ENCODE peak calls at places on chromosomes 5 and 9, in eight cellular contexts. B is spleen, C is sigmoid colon, P is neural progenitor cell, N is GM12878, Q is cardiac muscle cell, U is upper lobe of right lung, G is adrenal gland. Z is an unnamed sample.
A peak's percentile ranks its signal among the peaks of the same experiment; 100 is the strongest.

GRCh38 chr5:145834917-145835838 is at the start of gene PRELID2:
- DNase-seq in P (peak; percentile 94), C (peak; percentile 92), U (peak; percentile 94), B (peak; percentile 92), N (peak; percentile 27), G (peak; percentile 94), Q (peak; percentile 97), Z (peak; percentile 85)

GRCh38 chr5:14750712-14751111 is 86.2 kb downstream of the OTULIN start:
- DNase-seq in G (no peak), Q (no peak), P (no peak), B (no peak), U (no peak), C (no peak), N (no peak), Z (no peak)

GRCh38 chr9:69186841-69187611 is 12.9 kb downstream of the TJP2 start:
- DNase-seq in N (no peak), C (no peak), P (no peak), Q (no peak), B (no peak), G (no peak), U (no peak), Z (peak; percentile 50)

GRCh38 chr9:13970018-13970417 is 343.9 kb downstream of the NFIB start:
- DNase-seq in B (no peak), G (no peak), U (no peak), N (no peak), C (no peak), Q (no peak), P (no peak), Z (peak; percentile 30)

GRCh38 chr5:81826128-81826527 is 75.2 kb upstream of the SSBP2 start:
- DNase-seq in U (no peak), P (no peak), B (no peak), C (no peak), N (no peak), G (no peak), Q (no peak), Z (peak; percentile 48)

GRCh38 chr9:108937561-108938305 is 3.5 kb downstream of the ABITRAM start:
- DNase-seq in G (no peak), U (no peak), Q (no peak), C (no peak), B (no peak), P (no peak), N (no peak), Z (no peak)

GRCh38 chr9:77647659-77648457 is at the start of gene GNA14:
- DNase-seq in B (peak; percentile 77), Q (peak; percentile 44), P (peak; percentile 72), N (no peak), C (peak; percentile 71), G (no peak), U (no peak), Z (no peak)

GRCh38 chr9:126630458-126631237 is 16.9 kb downstream of the LMX1B start:
- DNase-seq in N (no peak), B (no peak), G (no peak), U (no peak), C (no peak), P (no peak), Q (no peak), Z (no peak)

GRCh38 chr5:36734422-36734821 is 128.0 kb downstream of the SLC1A3 start:
- DNase-seq in B (no peak), Q (peak; percentile 19), G (no peak), C (no peak), U (no peak), N (no peak), P (peak; percentile 34), Z (peak; percentile 43)

GRCh38 chr5:144333336-144333920 is 162.8 kb downstream of the KCTD16 start:
- DNase-seq in B (no peak), P (no peak), G (no peak), Q (no peak), U (no peak), N (peak; percentile 11), C (no peak), Z (no peak)

GRCh38 chr9:137318976-137319375 is 16.9 kb upstream of the NRARP start:
- DNase-seq in B (peak; percentile 86), N (no peak), G (no peak), P (peak; percentile 80), C (peak; percentile 61), Q (peak; percentile 25), U (no peak), Z (peak; percentile 39)

GRCh38 chr9:127066775-127067111 is 55.7 kb downstream of the ANGPTL2 start:
- DNase-seq in G (no peak), C (no peak), P (no peak), B (no peak), Q (no peak), N (no peak), U (no peak), Z (peak; percentile 77)

GRCh38 chr5:134175874-134176522 is 752 bp downstream of the SKP1 start:
- DNase-seq in U (no peak), B (no peak), N (no peak), Q (peak; percentile 59), G (peak; percentile 61), P (no peak), C (peak; percentile 68), Z (peak; percentile 20)

GRCh38 chr9:33139421-33140228 is 27.5 kb downstream of the B4GALT1 start:
- DNase-seq in C (peak; percentile 93), B (peak; percentile 82), N (no peak), Q (peak; percentile 40), U (no peak), G (peak; percentile 93), P (peak; percentile 25), Z (peak; percentile 97)

GRCh38 chr9:33142531-33142930 is 24.6 kb downstream of the B4GALT1 start:
- DNase-seq in G (no peak), C (peak; percentile 43), B (no peak), N (peak; percentile 70), U (no peak), P (no peak), Q (no peak), Z (no peak)

GRCh38 chr9:33138768-33139167 is 28.4 kb downstream of the B4GALT1 start:
- DNase-seq in U (no peak), N (no peak), C (no peak), P (no peak), Q (no peak), G (no peak), B (peak; percentile 72), Z (no peak)

GRCh38 chr9:33143241-33143642 is 23.9 kb downstream of the B4GALT1 start:
- DNase-seq in Q (no peak), P (no peak), C (peak; percentile 51), B (no peak), N (no peak), G (peak; percentile 23), U (peak; percentile 66), Z (peak; percentile 82)

DNA sequence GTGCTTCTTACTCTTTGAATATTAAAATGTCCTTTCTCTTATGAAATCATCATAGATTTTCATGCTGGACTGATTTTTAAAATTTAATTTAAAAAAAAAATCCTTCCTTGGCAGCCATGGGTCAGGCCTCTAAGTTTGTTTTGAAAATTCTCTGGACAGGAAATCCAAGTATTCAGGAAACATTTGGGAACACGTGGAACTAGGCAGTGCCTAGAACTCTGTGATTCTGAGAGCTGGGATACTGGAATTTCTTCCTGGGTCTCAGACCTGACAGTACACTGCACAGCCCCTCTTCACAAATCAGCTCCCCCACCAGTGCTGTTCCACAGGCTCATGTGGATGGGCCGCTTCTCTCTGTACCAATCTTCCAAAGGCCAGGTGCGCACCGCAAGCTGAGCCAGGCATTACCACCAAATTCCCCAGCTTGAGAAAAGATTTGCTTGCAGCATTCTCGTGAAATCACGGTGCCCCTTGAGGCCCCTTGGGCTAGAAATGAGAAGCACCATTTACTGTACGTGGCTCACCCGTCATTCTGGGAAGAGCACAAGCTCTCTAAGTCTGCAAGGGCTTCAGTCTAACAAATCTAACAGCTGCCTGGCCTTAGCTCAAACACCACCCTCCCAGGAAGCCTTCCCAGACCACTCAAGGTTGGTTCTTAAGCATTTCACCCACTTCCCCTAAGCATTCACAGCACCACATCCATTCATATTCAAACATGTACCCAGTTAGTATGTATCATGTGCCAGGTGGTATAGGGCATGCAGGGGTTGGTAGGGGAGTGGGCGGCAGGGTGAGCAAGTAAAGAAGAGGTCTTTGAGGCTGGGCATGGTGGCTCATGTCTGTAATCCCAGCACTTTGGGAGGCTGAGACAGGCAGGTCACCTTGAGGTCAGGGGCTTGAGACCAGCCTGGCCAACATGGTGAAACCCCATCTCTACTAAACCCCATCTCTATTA is 26.5 kb downstream of the B4GALT1 start:
- DNase-seq in N (no peak), B (no peak), Q (no peak), C (peak; percentile 56), G (no peak), U (no peak), P (no peak), Z (no peak)
- H3K4me3 ChIP-seq in N (no peak overlapping the region), B (no peak overlapping the region), Q (no peak overlapping the region), C (no peak overlapping the region), G (no peak overlapping the region), U (no peak overlapping the region), P (no peak overlapping the region), Z (no peak overlapping the region)

GRCh38 chr5:90020575-90021535 is 388.7 kb downstream of the CETN3 start:
- DNase-seq in C (no peak), B (no peak), G (no peak), N (peak; percentile 87), P (no peak), Q (no peak), U (no peak), Z (peak; percentile 90)
- H3K4me3 ChIP-seq in C (peak overlapping the region; percentile 19), B (no peak overlapping the region), G (no peak overlapping the region), N (no peak overlapping the region), P (no peak overlapping the region), Q (no peak overlapping the region), U (peak overlapping the region; percentile 24), Z (peak overlapping the region; percentile 30)

DNA sequence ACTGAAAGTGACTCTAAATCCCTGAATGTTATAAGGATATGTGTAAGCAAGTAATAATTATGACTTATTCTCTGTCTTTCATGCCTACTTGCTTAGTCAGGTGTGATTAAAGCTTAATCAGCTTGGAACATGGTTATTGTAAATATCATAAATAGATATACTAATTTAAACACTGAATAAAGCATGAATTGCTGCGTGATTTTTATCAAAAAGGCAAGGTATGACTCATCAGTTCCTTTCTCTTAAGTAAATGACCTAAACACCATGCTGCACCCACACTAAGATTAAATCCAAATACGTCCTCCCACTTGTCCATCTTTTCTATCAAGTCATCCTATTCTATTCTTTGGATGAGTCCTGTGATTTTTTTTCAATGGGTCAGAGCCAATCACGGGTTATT is 124.6 kb upstream of the MTAP start:
- DNase-seq in N (no peak), P (no peak), U (no peak), Q (no peak), G (no peak), C (no peak), B (no peak), Z (peak; percentile 95)
- H3K4me3 ChIP-seq in N (no peak overlapping the region), P (no peak overlapping the region), U (no peak overlapping the region), Q (no peak overlapping the region), G (no peak overlapping the region), C (no peak overlapping the region), B (no peak overlapping the region), Z (no peak overlapping the region)

GRCh38 chr9:21551401-21551800 is 69.3 kb upstream of the IFNE start:
- DNase-seq in U (no peak), G (no peak), B (no peak), Q (no peak), P (no peak), N (no peak), C (no peak), Z (no peak)

GRCh38 chr9:21549251-21549765 is 67.2 kb upstream of the IFNE start:
- DNase-seq in U (no peak), G (no peak), P (no peak), B (no peak), C (no peak), N (no peak), Q (no peak), Z (peak; percentile 99)

GRCh38 chr9:21552244-21552825 is 70.2 kb upstream of the IFNE start:
- DNase-seq in G (no peak), N (no peak), P (no peak), Q (no peak), B (no peak), C (no peak), U (no peak), Z (no peak)

GRCh38 chr9:21549890-21550289 is 67.8 kb upstream of the IFNE start:
- DNase-seq in C (no peak), N (no peak), Q (no peak), U (no peak), B (no peak), P (no peak), G (no peak), Z (no peak)

GRCh38 chr9:21550392-21550791 is 68.3 kb upstream of the IFNE start:
- DNase-seq in G (no peak), N (no peak), B (no peak), U (no peak), P (no peak), C (no peak), Q (no peak), Z (no peak)
- H3K4me3 ChIP-seq in G (no peak overlapping the region), N (no peak overlapping the region), B (no peak overlapping the region), U (no peak overlapping the region), P (no peak overlapping the region), C (no peak overlapping the region), Q (no peak overlapping the region), Z (no peak overlapping the region)

Z was measured in fibroblast of mammary gland.